ENCODE peak calls at places on chromosomes 16 and 17, in six cellular contexts. One of them, this sample, is unnamed.

GRCh38 chr16:2042666-2043295 is 4.9 kb downstream of the NTHL1 start:
- DNase-seq in stimulated activated CD4-positive, alpha-beta T cell treated with anti-CD3 and anti-CD28 coated beads, Interleukin-2, amount 100 ng/mL, for 48 hours: no peak
- DNase-seq in fibroblast of lung: no peak
- DNase-seq in colonic mucosa: peak; percentile 62
- DNase-seq in ascending aorta: no peak
- DNase-seq in kidney tubule cell: peak; percentile 19
- DNase-seq in this sample: no peak

GRCh38 chr17:16506188-16506587 is 14.2 kb upstream of the LRRC75A start:
- DNase-seq in stimulated activated CD4-positive, alpha-beta T cell treated with anti-CD3 and anti-CD28 coated beads, Interleukin-2, amount 100 ng/mL, for 48 hours: no peak
- DNase-seq in fibroblast of lung: no peak
- DNase-seq in colonic mucosa: no peak
- DNase-seq in ascending aorta: no peak
- DNase-seq in kidney tubule cell: no peak
- DNase-seq in this sample: no peak

GRCh38 chr16:30888856-30889499 is 4.9 kb downstream of the BCL7C start:
- DNase-seq in stimulated activated CD4-positive, alpha-beta T cell treated with anti-CD3 and anti-CD28 coated beads, Interleukin-2, amount 100 ng/mL, for 48 hours: no peak
- DNase-seq in fibroblast of lung: no peak
- DNase-seq in colonic mucosa: no peak
- DNase-seq in ascending aorta: no peak
- DNase-seq in kidney tubule cell: no peak
- DNase-seq in this sample: no peak

GRCh38 chr16:71933913-71934696 is 38.8 kb downstream of the IST1 start:
- DNase-seq in stimulated activated CD4-positive, alpha-beta T cell treated with anti-CD3 and anti-CD28 coated beads, Interleukin-2, amount 100 ng/mL, for 48 hours: no peak
- DNase-seq in fibroblast of lung: peak; percentile 61
- DNase-seq in colonic mucosa: no peak
- DNase-seq in ascending aorta: no peak
- DNase-seq in kidney tubule cell: peak; percentile 84
- DNase-seq in this sample: no peak

GRCh38 chr17:64632606-64633005 is 29.5 kb downstream of the SMURF2 start:
- DNase-seq in stimulated activated CD4-positive, alpha-beta T cell treated with anti-CD3 and anti-CD28 coated beads, Interleukin-2, amount 100 ng/mL, for 48 hours: no peak
- DNase-seq in fibroblast of lung: peak; percentile 31
- DNase-seq in colonic mucosa: no peak
- DNase-seq in ascending aorta: no peak
- DNase-seq in kidney tubule cell: no peak
- DNase-seq in this sample: no peak

GRCh38 chr17:34981538-34982241 is 1.4 kb downstream of the LIG3 start:
- DNase-seq in stimulated activated CD4-positive, alpha-beta T cell treated with anti-CD3 and anti-CD28 coated beads, Interleukin-2, amount 100 ng/mL, for 48 hours: no peak
- DNase-seq in fibroblast of lung: peak; percentile 47
- DNase-seq in colonic mucosa: no peak
- DNase-seq in ascending aorta: no peak
- DNase-seq in kidney tubule cell: peak; percentile 21
- DNase-seq in this sample: no peak

GRCh38 chr16:56401482-56401881 is 23.9 kb downstream of the AMFR start:
- DNase-seq in stimulated activated CD4-positive, alpha-beta T cell treated with anti-CD3 and anti-CD28 coated beads, Interleukin-2, amount 100 ng/mL, for 48 hours: no peak
- DNase-seq in fibroblast of lung: no peak
- DNase-seq in colonic mucosa: no peak
- DNase-seq in ascending aorta: no peak
- DNase-seq in kidney tubule cell: peak; percentile 25
- DNase-seq in this sample: no peak

GRCh38 chr17:40312131-40312731 is 3.3 kb downstream of the RARA start:
- DNase-seq in stimulated activated CD4-positive, alpha-beta T cell treated with anti-CD3 and anti-CD28 coated beads, Interleukin-2, amount 100 ng/mL, for 48 hours: no peak
- DNase-seq in fibroblast of lung: no peak
- DNase-seq in colonic mucosa: no peak
- DNase-seq in ascending aorta: peak; percentile 86
- DNase-seq in kidney tubule cell: peak; percentile 76
- DNase-seq in this sample: no peak

GRCh38 chr17:70535986-70536385 is 366.7 kb downstream of the KCNJ2 start:
- DNase-seq in stimulated activated CD4-positive, alpha-beta T cell treated with anti-CD3 and anti-CD28 coated beads, Interleukin-2, amount 100 ng/mL, for 48 hours: no peak
- DNase-seq in fibroblast of lung: peak; percentile 57
- DNase-seq in colonic mucosa: no peak
- DNase-seq in ascending aorta: no peak
- DNase-seq in kidney tubule cell: peak; percentile 49
- DNase-seq in this sample: no peak

GRCh38 chr17:13181683-13182082 is 163.9 kb upstream of the ELAC2 start:
- DNase-seq in stimulated activated CD4-positive, alpha-beta T cell treated with anti-CD3 and anti-CD28 coated beads, Interleukin-2, amount 100 ng/mL, for 48 hours: no peak
- DNase-seq in fibroblast of lung: no peak
- DNase-seq in colonic mucosa: no peak
- DNase-seq in ascending aorta: no peak
- DNase-seq in kidney tubule cell: no peak
- DNase-seq in this sample: no peak

GRCh38 chr16:57615813-57616212 is 12.6 kb upstream of the ADGRG1 start:
- DNase-seq in stimulated activated CD4-positive, alpha-beta T cell treated with anti-CD3 and anti-CD28 coated beads, Interleukin-2, amount 100 ng/mL, for 48 hours: no peak
- DNase-seq in fibroblast of lung: no peak
- DNase-seq in colonic mucosa: peak; percentile 39
- DNase-seq in ascending aorta: peak; percentile 45
- DNase-seq in kidney tubule cell: no peak
- DNase-seq in this sample: no peak

GRCh38 chr16:74146643-74147042 is 150.0 kb upstream of the PSMD7 start:
- DNase-seq in stimulated activated CD4-positive, alpha-beta T cell treated with anti-CD3 and anti-CD28 coated beads, Interleukin-2, amount 100 ng/mL, for 48 hours: no peak
- DNase-seq in fibroblast of lung: no peak
- DNase-seq in colonic mucosa: no peak
- DNase-seq in ascending aorta: no peak
- DNase-seq in kidney tubule cell: no peak
- DNase-seq in this sample: no peak

GRCh38 chr16:59645194-59645593 is 911.1 kb upstream of the GOT2 start:
- DNase-seq in stimulated activated CD4-positive, alpha-beta T cell treated with anti-CD3 and anti-CD28 coated beads, Interleukin-2, amount 100 ng/mL, for 48 hours: no peak
- DNase-seq in fibroblast of lung: no peak
- DNase-seq in colonic mucosa: no peak
- DNase-seq in ascending aorta: no peak
- DNase-seq in kidney tubule cell: no peak
- DNase-seq in this sample: no peak

GRCh38 chr17:19332371-19333131 is 30.0 kb downstream of the B9D1 start:
- DNase-seq in stimulated activated CD4-positive, alpha-beta T cell treated with anti-CD3 and anti-CD28 coated beads, Interleukin-2, amount 100 ng/mL, for 48 hours: no peak
- DNase-seq in fibroblast of lung: no peak
- DNase-seq in colonic mucosa: no peak
- DNase-seq in ascending aorta: peak; percentile 60
- DNase-seq in kidney tubule cell: peak; percentile 88
- DNase-seq in this sample: no peak

GRCh38 chr17:44400226-44400847 is 10.9 kb upstream of the ITGA2B start:
- DNase-seq in stimulated activated CD4-positive, alpha-beta T cell treated with anti-CD3 and anti-CD28 coated beads, Interleukin-2, amount 100 ng/mL, for 48 hours: no peak
- DNase-seq in fibroblast of lung: peak; percentile 14
- DNase-seq in colonic mucosa: no peak
- DNase-seq in ascending aorta: no peak
- DNase-seq in kidney tubule cell: peak; percentile 30
- DNase-seq in this sample: no peak

GRCh38 chr17:61410100-61410551 is 10.5 kb downstream of the TBX2 start:
- DNase-seq in stimulated activated CD4-positive, alpha-beta T cell treated with anti-CD3 and anti-CD28 coated beads, Interleukin-2, amount 100 ng/mL, for 48 hours: no peak
- DNase-seq in fibroblast of lung: no peak
- DNase-seq in colonic mucosa: no peak
- DNase-seq in ascending aorta: peak; percentile 69
- DNase-seq in kidney tubule cell: no peak
- DNase-seq in this sample: peak; percentile 28